ENCODE peak calls at places on chromosomes 1 and 21, in seven cellular contexts. F is fibroblast of lung; O is ascending aorta; C is hepatocyte; J is mammary epithelial cell; B is heart left ventricle; E is CD8-positive, alpha-beta T cell. Z is an unnamed sample.

GRCh38 chr1:226026833-226027232 is 27.7 kb upstream of the SDE2 start:
- DNase-seq in F (no peak), C (no peak), J (no peak), O (no peak), B (no peak), E (no peak), Z (no peak)

GRCh38 chr21:31735518-31735992 is 3.6 kb upstream of the SCAF4 start:
- DNase-seq in O (no peak), F (no peak), E (no peak), B (no peak), J (no peak), C (no peak), Z (no peak)

GRCh38 chr21:27804515-27804914 is 837.6 kb upstream of the ADAMTS5 start:
- DNase-seq in J (no peak), O (no peak), C (no peak), B (peak), F (peak), E (no peak), Z (no peak)

GRCh38 chr1:119547805-119548204 is 40.8 kb downstream of the HSD3B1 start:
- DNase-seq in J (no peak), F (no peak), E (no peak), O (no peak), B (no peak), C (no peak), Z (no peak)

GRCh38 chr1:82614090-82614489 is 813.4 kb downstream of the ADGRL2 start:
- DNase-seq in O (no peak), C (no peak), B (no peak), J (no peak), F (no peak), E (no peak), Z (no peak)

GRCh38 chr1:207397525-207397926 is 56.6 kb upstream of the CR2 start:
- DNase-seq in C (no peak), E (no peak), O (no peak), B (no peak), J (no peak), F (peak), Z (no peak)

GRCh38 chr1:153608742-153609584 is 4.0 kb downstream of the S100A16 start:
- DNase-seq in J (peak), O (peak), E (no peak), C (peak), F (peak), B (peak), Z (peak)

GRCh38 chr21:37536616-37537278 is 170.2 kb downstream of the DYRK1A start:
- DNase-seq in C (no peak), B (no peak), F (no peak), E (no peak), J (no peak), O (peak), Z (no peak)

GRCh38 chr1:109501644-109502367 is 7.7 kb downstream of the AMIGO1 start:
- DNase-seq in E (no peak), O (no peak), F (no peak), C (no peak), J (no peak), B (no peak), Z (no peak)

GRCh38 chr1:233245191-233245765 is 50.2 kb downstream of the PCNX2 start:
- DNase-seq in J (peak), O (no peak), E (no peak), F (peak), B (no peak), C (no peak), Z (no peak)

GRCh38 chr1:29646161-29646775 is 409.9 kb downstream of the PTPRU start:
- DNase-seq in C (no peak), O (peak), F (no peak), E (no peak), J (no peak), B (no peak), Z (no peak)

GRCh38 chr1:171655215-171656116 is 3.0 kb upstream of the MYOC start:
- DNase-seq in F (peak), B (peak), E (peak), C (peak), J (no peak), O (peak), Z (no peak)

GRCh38 chr1:238323483-238323882 is 432.8 kb upstream of the ZP4 start:
- DNase-seq in F (no peak), B (no peak), J (no peak), E (no peak), O (no peak), C (no peak), Z (no peak)
- TF ChIP-seq CTCF in F (no peak), B (no peak), J (no peak), E (no peak), O (no peak), C (no peak), Z (no peak)

GRCh38 chr21:33080776-33081175 is 10.8 kb downstream of the OLIG1 start:
- DNase-seq in J (no peak), O (no peak), E (no peak), C (no peak), F (no peak), B (no peak), Z (no peak)

GRCh38 chr21:33078907-33079582 is 9.1 kb downstream of the OLIG1 start:
- DNase-seq in B (no peak), O (no peak), E (peak), J (peak), C (peak), F (peak), Z (peak)

GRCh38 chr21:33076600-33077329 is 6.8 kb downstream of the OLIG1 start:
- DNase-seq in F (no peak), B (no peak), C (no peak), J (no peak), O (no peak), E (no peak), Z (no peak)

GRCh38 chr21:33075596-33076195 is 5.8 kb downstream of the OLIG1 start:
- DNase-seq in F (no peak), B (no peak), E (no peak), J (no peak), O (no peak), C (peak), Z (no peak)

GRCh38 chr21:33080376-33080775 is 10.4 kb downstream of the OLIG1 start:
- DNase-seq in C (no peak), O (no peak), B (no peak), E (no peak), J (no peak), F (no peak), Z (no peak)
- H3K27ac ChIP-seq in C (no peak), O (no peak), B (no peak), E (no peak), J (no peak), F (no peak), Z (no peak)

DNA sequence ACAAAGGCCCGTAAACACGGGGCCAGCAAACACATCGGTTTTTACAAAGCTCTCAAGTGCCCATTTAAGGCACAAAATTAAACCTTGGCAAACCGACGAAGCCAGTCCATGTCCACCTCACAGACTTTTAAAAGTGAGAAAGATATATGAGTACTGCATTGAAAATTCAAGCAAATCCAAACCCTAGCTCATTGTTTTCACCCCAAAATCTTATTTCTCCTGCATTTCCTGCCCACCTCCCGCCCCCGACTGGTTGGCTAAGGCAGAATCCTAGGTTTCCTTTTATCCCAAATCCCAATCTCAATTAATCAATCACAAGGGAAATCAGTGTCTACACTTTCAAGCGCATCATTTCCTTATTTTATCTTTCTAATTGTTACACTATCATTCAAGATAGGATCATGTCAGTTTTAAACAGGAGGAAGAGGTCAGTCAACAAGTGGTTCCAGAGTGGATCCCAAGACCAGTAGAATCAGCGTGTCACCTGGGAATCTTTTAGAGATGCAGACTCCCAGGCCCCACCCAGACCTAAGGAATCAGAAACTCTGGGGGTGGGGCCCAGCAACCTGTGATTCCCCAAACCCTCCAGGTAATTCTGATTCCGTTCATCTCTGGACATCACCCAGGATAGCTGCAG is 1.7 kb upstream of the GNG4 start:
- DNase-seq in C (no peak), J (no peak), F (no peak), E (no peak), B (no peak), O (no peak), Z (no peak)
- TF ChIP-seq CTCF in C (no peak), J (no peak), F (no peak), E (no peak), B (no peak), O (no peak), Z (no peak)

GRCh38 chr1:24489674-24490073 is 13.0 kb upstream of the RCAN3 start:
- DNase-seq in B (no peak), E (no peak), F (no peak), O (no peak), C (no peak), J (no peak), Z (no peak)
- H3K27ac ChIP-seq in B (no peak), E (no peak), F (no peak), O (no peak), C (no peak), J (no peak), Z (no peak)

GRCh38 chr1:114427612-114428011 is 83.4 kb downstream of the TRIM33 start:
- DNase-seq in E (no peak), C (no peak), B (no peak), F (no peak), O (no peak), J (no peak), Z (no peak)

GRCh38 chr1:114423455-114423854 is 87.5 kb downstream of the TRIM33 start:
- DNase-seq in C (no peak), F (no peak), B (no peak), J (no peak), O (no peak), E (no peak), Z (no peak)

GRCh38 chr1:114431026-114431425 is 80.0 kb downstream of the TRIM33 start:
- DNase-seq in C (no peak), F (no peak), E (no peak), O (no peak), J (no peak), B (no peak), Z (no peak)

DNA sequence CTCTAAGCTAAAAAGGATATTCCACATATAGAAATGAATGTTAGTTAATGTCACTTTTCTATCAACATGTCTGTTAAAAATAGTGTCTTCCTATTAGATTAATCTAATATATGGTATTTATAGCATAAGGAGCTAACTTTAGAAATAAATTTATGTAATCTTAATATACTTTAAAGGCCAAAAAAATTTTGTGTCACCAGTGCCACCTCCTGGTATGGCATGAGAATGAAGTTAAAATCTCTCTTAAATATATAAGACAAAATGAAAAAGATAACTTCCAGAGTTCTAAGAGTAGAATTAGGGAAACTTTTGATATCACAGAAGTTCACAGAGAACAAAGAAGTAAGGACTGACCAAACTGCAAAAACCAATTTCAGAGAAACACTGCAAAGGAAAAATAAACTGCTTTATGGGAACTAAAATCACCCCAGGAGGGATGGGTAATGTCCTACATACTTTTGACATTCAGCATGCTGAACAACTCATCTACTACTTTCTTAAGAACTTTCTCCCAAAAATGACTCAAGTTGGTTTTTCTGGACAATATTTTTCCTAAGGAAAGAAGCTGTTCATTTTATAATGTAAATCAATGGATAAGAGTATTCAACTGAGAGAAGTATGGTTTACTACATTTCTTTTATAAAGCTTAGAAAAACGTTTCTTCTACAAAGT is 82.8 kb downstream of the TRIM33 start:
- DNase-seq in C (peak), E (no peak), B (no peak), O (no peak), F (no peak), J (no peak), Z (no peak)
- TF ChIP-seq CTCF in C (peak), E (peak), B (peak), O (peak), F (peak), J (peak), Z (peak)

GRCh38 chr1:93016171-93016570 is 54.9 kb upstream of the DIPK1A start:
- DNase-seq in F (peak), O (no peak), E (no peak), J (no peak), C (no peak), B (no peak), Z (no peak)
- H3K27ac ChIP-seq in F (no peak), O (no peak), E (no peak), J (no peak), C (no peak), B (no peak), Z (no peak)

DNA sequence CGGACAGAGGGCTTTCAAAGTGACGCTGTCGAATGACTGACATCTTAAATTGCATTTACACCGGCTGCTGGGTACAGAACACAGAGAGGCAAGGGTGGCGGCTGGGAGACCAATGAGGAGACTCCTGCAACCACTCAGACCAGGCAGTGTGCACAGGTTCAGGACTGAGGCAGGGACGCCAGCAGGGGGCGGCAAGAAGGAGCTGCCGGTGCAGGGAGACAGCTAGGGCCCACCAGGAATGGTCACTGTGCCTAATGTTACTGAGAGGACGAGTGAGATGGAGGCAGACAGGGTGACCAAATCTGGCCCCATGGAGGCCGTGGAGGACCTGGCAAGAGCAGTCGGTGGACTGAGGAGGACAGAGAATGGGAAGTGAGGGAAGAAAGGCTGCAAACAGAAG is 23.5 kb downstream of the GLIS1 start:
- DNase-seq in B (no peak), J (no peak), O (no peak), E (no peak), C (no peak), F (no peak), Z (no peak)
- TF ChIP-seq CTCF in B (peak), J (peak), O (no peak), E (no peak), C (peak), F (peak), Z (no peak)

GRCh38 chr1:145912128-145912641 is 2.3 kb upstream of the ITGA10 start:
- DNase-seq in J (no peak), E (no peak), O (peak), B (no peak), C (no peak), F (no peak), Z (no peak)

GRCh38 chr1:145908653-145909052 is 1.2 kb downstream of the ITGA10 start:
- DNase-seq in J (no peak), E (no peak), C (no peak), F (peak), B (no peak), O (peak), Z (no peak)

GRCh38 chr1:145901312-145902021 is 8.4 kb downstream of the ITGA10 start:
- DNase-seq in E (no peak), J (no peak), C (no peak), F (no peak), B (no peak), O (peak), Z (no peak)

GRCh38 chr1:145906954-145907755 is 2.7 kb downstream of the ITGA10 start:
- DNase-seq in O (peak), C (no peak), E (no peak), F (no peak), J (no peak), B (no peak), Z (no peak)
- H3K27ac ChIP-seq in O (peak), C (no peak), E (no peak), F (no peak), J (no peak), B (peak), Z (peak)

Z was measured in RWPE1.